ENCODE peak calls at places on chromosomes 7 and 10, in four cellular contexts. One of them, this sample, is unnamed.

GRCh38 chr7:143205560-143206293 is 16.1 kb upstream of the TAS2R40 start:
- DNase-seq in GM20000: peak; percentile 14
- DNase-seq in prostate gland: no peak
- DNase-seq in AG04450: no peak
- DNase-seq in this sample: peak; percentile 45

GRCh38 chr7:41872951-41873350 is 170.1 kb upstream of the INHBA start:
- DNase-seq in prostate gland: no peak
- DNase-seq in AG04450: no peak
- DNase-seq in GM20000: no peak
- DNase-seq in this sample: no peak

GRCh38 chr7:49850921-49851613 is 77.6 kb downstream of the VWC2 start:
- DNase-seq in GM20000: no peak
- DNase-seq in prostate gland: no peak
- DNase-seq in AG04450: no peak
- DNase-seq in this sample: no peak

GRCh38 chr10:82409671-82410070 is 534.7 kb downstream of the NRG3 start:
- DNase-seq in GM20000: no peak
- DNase-seq in prostate gland: no peak
- DNase-seq in AG04450: no peak
- DNase-seq in this sample: no peak

GRCh38 chr10:101071885-101072433 is 10.2 kb downstream of the KAZALD1 start:
- DNase-seq in GM20000: no peak
- DNase-seq in AG04450: no peak
- DNase-seq in prostate gland: no peak
- DNase-seq in this sample: no peak

GRCh38 chr10:132624847-132625839 is 87.6 kb downstream of the INPP5A start:
- DNase-seq in AG04450: no peak
- DNase-seq in prostate gland: no peak
- DNase-seq in GM20000: no peak
- DNase-seq in this sample: no peak

GRCh38 chr7:75928600-75928939 is 13.6 kb downstream of the POR start:
- DNase-seq in prostate gland: no peak
- DNase-seq in GM20000: peak; percentile 72
- DNase-seq in AG04450: no peak
- DNase-seq in this sample: no peak

GRCh38 chr7:143436539-143436938 is 6.7 kb upstream of the TAS2R60 start:
- DNase-seq in GM20000: no peak
- DNase-seq in AG04450: no peak
- DNase-seq in prostate gland: no peak
- DNase-seq in this sample: no peak

GRCh38 chr7:140810830-140811556 is 113.7 kb downstream of the BRAF start:
- DNase-seq in GM20000: peak; percentile 42
- DNase-seq in AG04450: peak; percentile 36
- DNase-seq in prostate gland: peak; percentile 74
- DNase-seq in this sample: peak; percentile 37

GRCh38 chr7:76282344-76283253 is 19.9 kb upstream of the HSPB1 start:
- DNase-seq in GM20000: peak; percentile 58
- DNase-seq in prostate gland: no peak
- DNase-seq in AG04450: no peak
- DNase-seq in this sample: no peak

GRCh38 chr7:51278797-51279196 is 37.8 kb downstream of the COBL start:
- DNase-seq in prostate gland: no peak
- DNase-seq in GM20000: no peak
- DNase-seq in AG04450: no peak
- DNase-seq in this sample: no peak

GRCh38 chr10:73953665-73954064 is 42.7 kb downstream of the PLAU start:
- DNase-seq in prostate gland: no peak
- DNase-seq in AG04450: no peak
- DNase-seq in GM20000: no peak
- DNase-seq in this sample: no peak

GRCh38 chr10:93165367-93165766 is 91.7 kb downstream of the CYP26A1 start:
- DNase-seq in AG04450: no peak
- DNase-seq in prostate gland: no peak
- DNase-seq in GM20000: no peak
- DNase-seq in this sample: no peak

GRCh38 chr7:77913977-77914607 is 115.5 kb downstream of the PHTF2 start:
- DNase-seq in AG04450: no peak
- DNase-seq in prostate gland: no peak
- DNase-seq in GM20000: no peak
- DNase-seq in this sample: no peak

GRCh38 chr10:13857465-13857864 is 270.7 kb downstream of the PRPF18 start:
- DNase-seq in prostate gland: no peak
- DNase-seq in AG04450: no peak
- DNase-seq in GM20000: no peak
- DNase-seq in this sample: no peak

GRCh38 chr7:143279186-143280098 is 5.3 kb upstream of the TMEM139 start:
- DNase-seq in GM20000: no peak
- DNase-seq in prostate gland: peak; percentile 40
- DNase-seq in AG04450: no peak
- DNase-seq in this sample: no peak

GRCh38 chr10:113746188-113746950 is 5.1 kb upstream of the PLEKHS1 start:
- DNase-seq in prostate gland: no peak
- DNase-seq in GM20000: no peak
- DNase-seq in AG04450: no peak
- DNase-seq in this sample: no peak

GRCh38 chr7:157476201-157476600 is 139.4 kb downstream of the DNAJB6 start:
- DNase-seq in AG04450: no peak
- DNase-seq in prostate gland: no peak
- DNase-seq in GM20000: no peak
- DNase-seq in this sample: no peak

GRCh38 chr7:111126987-111127386 is 36.1 kb downstream of the LRRN3 start:
- DNase-seq in AG04450: no peak
- DNase-seq in GM20000: no peak
- DNase-seq in prostate gland: no peak
- DNase-seq in this sample: no peak

GRCh38 chr7:156540619-156541165 is 99.9 kb upstream of the RNF32 start:
- DNase-seq in GM20000: no peak
- DNase-seq in prostate gland: no peak
- DNase-seq in AG04450: no peak
- DNase-seq in this sample: no peak

GRCh38 chr7:39703143-39703542 is 79.8 kb downstream of the RALA start:
- DNase-seq in prostate gland: no peak
- DNase-seq in AG04450: no peak
- DNase-seq in GM20000: no peak
- DNase-seq in this sample: no peak

GRCh38 chr7:142359694-142360279 is 101.9 kb upstream of the PRSS58 start:
- DNase-seq in prostate gland: no peak
- DNase-seq in AG04450: no peak
- DNase-seq in GM20000: no peak
- DNase-seq in this sample: no peak

GRCh38 chr7:25282194-25282593 is 53.9 kb upstream of the NPVF start:
- DNase-seq in AG04450: no peak
- DNase-seq in prostate gland: no peak
- DNase-seq in GM20000: no peak
- DNase-seq in this sample: no peak

GRCh38 chr10:116002735-116003134 is 270.3 kb downstream of the GFRA1 start:
- DNase-seq in AG04450: no peak
- DNase-seq in GM20000: no peak
- DNase-seq in prostate gland: no peak
- DNase-seq in this sample: no peak

GRCh38 chr10:83012866-83013265 is 1126.4 kb upstream of the GHITM start:
- DNase-seq in AG04450: no peak
- DNase-seq in GM20000: no peak
- DNase-seq in prostate gland: no peak
- DNase-seq in this sample: no peak

GRCh38 chr7:105776068-105776790 is 100.2 kb downstream of the ATXN7L1 start:
- DNase-seq in GM20000: no peak
- DNase-seq in AG04450: peak; percentile 100
- DNase-seq in prostate gland: no peak
- DNase-seq in this sample: no peak

GRCh38 chr7:78835896-78836295 is 617.6 kb downstream of the MAGI2 start:
- DNase-seq in GM20000: no peak
- DNase-seq in AG04450: no peak
- DNase-seq in prostate gland: no peak
- DNase-seq in this sample: no peak

GRCh38 chr10:76547352-76547972 is 1090.1 kb downstream of the KCNMA1 start:
- DNase-seq in GM20000: peak; percentile 45
- DNase-seq in prostate gland: peak; percentile 82
- DNase-seq in AG04450: peak; percentile 59
- DNase-seq in this sample: peak; percentile 25

GRCh38 chr10:128035557-128035973 is 90.7 kb downstream of the MKI67 start:
- DNase-seq in GM20000: peak; percentile 77
- DNase-seq in prostate gland: peak; percentile 27
- DNase-seq in AG04450: no peak
- DNase-seq in this sample: no peak

GRCh38 chr10:129652521-129653201 is 185.6 kb downstream of the MGMT start:
- DNase-seq in prostate gland: no peak
- DNase-seq in GM20000: no peak
- DNase-seq in AG04450: no peak
- DNase-seq in this sample: no peak

GRCh38 chr7:70189261-70189660 is 591.0 kb downstream of the AUTS2 start:
- DNase-seq in GM20000: no peak
- DNase-seq in prostate gland: no peak
- DNase-seq in AG04450: no peak
- DNase-seq in this sample: no peak

GRCh38 chr7:70190266-70190665 is 592.0 kb downstream of the AUTS2 start:
- DNase-seq in GM20000: no peak
- DNase-seq in AG04450: no peak
- DNase-seq in prostate gland: no peak
- DNase-seq in this sample: no peak

GRCh38 chr7:70189776-70190175 is 591.5 kb downstream of the AUTS2 start:
- DNase-seq in GM20000: no peak
- DNase-seq in AG04450: no peak
- DNase-seq in prostate gland: no peak
- DNase-seq in this sample: no peak

DNA sequence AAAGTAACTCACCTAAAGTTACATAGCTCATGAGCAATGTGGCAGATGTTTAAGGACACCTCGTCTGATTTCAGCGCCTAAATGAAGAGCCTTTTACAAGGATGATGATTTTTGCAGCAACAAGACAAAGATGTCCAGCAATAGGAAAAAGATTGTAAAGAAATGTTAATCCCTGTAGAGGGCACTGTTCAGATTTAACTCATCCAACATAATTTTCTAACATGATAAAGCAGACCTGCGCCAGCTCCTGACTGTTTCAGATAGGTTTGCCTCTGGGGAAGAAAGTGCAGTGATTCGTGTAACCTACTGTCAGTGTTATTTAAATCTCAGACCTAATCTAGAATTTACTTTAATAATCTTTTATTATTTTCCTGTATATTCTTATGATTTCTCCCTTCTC is 595.2 kb downstream of the AUTS2 start:
- DNase-seq in AG04450: no peak
- DNase-seq in GM20000: peak; percentile 19
- DNase-seq in prostate gland: no peak
- DNase-seq in this sample: peak; percentile 0
- TF ChIP-seq CTCF in AG04450: no peak
- TF ChIP-seq CTCF in GM20000: no peak
- TF ChIP-seq CTCF in prostate gland: peak; percentile 43
- TF ChIP-seq CTCF in this sample: peak; percentile 32

GRCh38 chr7:1925349-1925748 is 255.3 kb downstream of the ELFN1 start:
- DNase-seq in prostate gland: no peak
- DNase-seq in GM20000: no peak
- DNase-seq in AG04450: no peak
- DNase-seq in this sample: no peak
- TF ChIP-seq CTCF in prostate gland: no peak
- TF ChIP-seq CTCF in GM20000: no peak
- TF ChIP-seq CTCF in AG04450: peak; percentile 25
- TF ChIP-seq CTCF in this sample: no peak

GRCh38 chr10:99487125-99487524 is 45.6 kb upstream of the NKX2-3 start:
- DNase-seq in AG04450: no peak
- DNase-seq in GM20000: no peak
- DNase-seq in prostate gland: no peak
- DNase-seq in this sample: no peak

DNA sequence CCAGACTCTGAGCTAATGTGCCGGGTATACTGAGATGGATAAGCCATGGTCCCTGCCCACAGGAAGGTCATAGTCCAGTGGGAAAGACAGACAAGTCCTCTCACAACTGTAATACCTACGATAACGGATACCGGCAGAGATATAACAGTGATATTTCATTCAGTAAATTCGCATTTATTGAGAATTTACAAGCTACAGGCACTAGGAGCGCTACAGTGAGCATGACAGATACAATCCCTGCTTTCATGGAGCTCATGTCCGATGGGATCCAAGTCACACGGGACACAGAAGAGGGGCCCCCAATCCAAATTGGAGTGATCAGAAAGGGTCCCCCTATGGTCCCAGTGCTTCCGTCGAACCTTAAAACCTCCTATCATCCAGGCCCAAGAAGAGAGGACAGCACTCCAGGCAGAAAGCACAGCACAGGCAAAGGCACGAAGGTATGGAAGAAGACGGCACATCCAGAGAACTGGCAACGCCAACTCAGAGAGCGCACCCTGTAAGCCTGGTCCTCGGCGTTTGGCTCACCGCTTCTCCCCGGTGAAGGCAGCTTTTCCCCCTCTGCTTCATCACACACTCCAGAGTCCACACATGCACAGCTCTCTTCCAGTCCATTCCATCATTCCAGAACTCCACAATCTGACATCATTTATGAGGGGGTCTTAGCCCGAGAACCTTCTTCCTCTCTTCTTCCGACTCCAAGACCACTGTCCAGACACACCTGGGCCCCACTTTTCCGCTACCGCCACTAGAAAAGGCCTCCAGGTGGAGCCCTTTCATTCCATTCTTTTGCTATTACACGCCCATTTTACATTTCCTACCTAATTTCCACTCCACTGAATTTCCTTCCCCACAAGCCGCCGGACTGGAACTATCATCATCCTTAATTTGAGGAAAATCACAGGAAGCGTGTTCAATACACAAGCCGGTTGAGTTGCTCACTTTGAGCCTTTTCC is 47.8 kb upstream of the NKX2-3 start:
- DNase-seq in GM20000: no peak
- DNase-seq in prostate gland: no peak
- DNase-seq in AG04450: no peak
- DNase-seq in this sample: no peak
- TF ChIP-seq CTCF in GM20000: no peak
- TF ChIP-seq CTCF in prostate gland: no peak
- TF ChIP-seq CTCF in AG04450: no peak
- TF ChIP-seq CTCF in this sample: no peak

DNA sequence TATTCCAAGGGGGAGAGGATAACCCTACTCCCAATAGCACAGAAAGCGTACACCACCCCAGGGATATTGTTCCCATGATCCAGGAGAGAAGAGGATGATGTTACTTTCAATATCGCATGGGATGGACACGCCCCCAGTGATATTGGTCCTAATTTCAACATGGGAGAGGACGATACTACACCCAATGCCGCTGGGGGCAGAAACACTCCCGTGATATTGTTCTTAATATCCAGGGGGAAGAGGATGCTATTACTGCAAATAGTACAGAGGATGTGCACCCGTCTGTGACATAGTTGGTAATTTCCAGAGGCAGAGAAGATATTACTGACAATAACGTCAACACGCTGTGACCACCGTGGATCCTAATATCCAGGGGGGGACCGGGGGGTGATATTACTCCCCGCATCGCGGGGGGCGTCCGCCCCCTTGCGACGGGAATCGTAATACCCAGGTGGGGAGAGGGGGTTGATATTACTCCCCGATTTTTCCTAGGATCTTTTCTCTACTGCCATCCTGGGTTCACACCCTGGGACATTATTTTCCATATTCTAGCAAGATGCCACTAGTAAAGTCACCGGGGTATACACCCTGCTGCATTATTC is 16.6 kb downstream of the MEIG1 start:
- DNase-seq in GM20000: no peak
- DNase-seq in prostate gland: no peak
- DNase-seq in AG04450: no peak
- DNase-seq in this sample: no peak
- TF ChIP-seq CTCF in GM20000: no peak
- TF ChIP-seq CTCF in prostate gland: no peak
- TF ChIP-seq CTCF in AG04450: peak; percentile 34
- TF ChIP-seq CTCF in this sample: no peak

This sample was measured in GM12864.